ENCODE peak calls at places on chromosome 16, in six cellular contexts. T is cardiac muscle cell, F is heart left ventricle, P is HCT116, Q is IMR-90, C is K562. W is an unnamed sample. For H3K4me1 and H3K36me3, the result is how much of the 10 kb centered on the place peaks cover.

GRCh38 chr16:18969050-18969854 is 14.5 kb upstream of the TMC7 start:
- DNase-seq in T (peak), F (peak), P (peak), Q (peak), C (peak), W (peak)

GRCh38 chr16:19001788-19002187 is 18.1 kb downstream of the TMC7 start:
- DNase-seq in T (no peak), F (no peak), P (no peak), Q (peak), C (no peak), W (no peak)

GRCh38 chr16:57020651-57021050 is 31.3 kb downstream of the NLRC5 start:
- DNase-seq in T (no peak), F (no peak), P (no peak), Q (no peak), C (no peak), W (no peak)

GRCh38 chr16:27847030-27847550 is 216.4 kb downstream of the GSG1L start:
- DNase-seq in T (no peak), F (no peak), P (no peak), Q (no peak), C (no peak), W (no peak)

GRCh38 chr16:27620533-27620932 is 70.6 kb downstream of the KATNIP start:
- DNase-seq in T (peak), F (no peak), P (no peak), Q (peak), C (no peak), W (no peak)

GRCh38 chr16:27779719-27780161 is 229.8 kb downstream of the KATNIP start:
- DNase-seq in T (peak), F (no peak), P (no peak), Q (peak), C (peak), W (no peak)

GRCh38 chr16:65538945-65539344 is 417.1 kb upstream of the CDH11 start:
- DNase-seq in T (no peak), F (no peak), P (no peak), Q (peak), C (no peak), W (no peak)

GRCh38 chr16:47574091-47575054 is 113.2 kb downstream of the PHKB start:
- DNase-seq in T (no peak), F (no peak), P (no peak), Q (peak), C (no peak), W (no peak)

GRCh38 chr16:85910073-85910853 is 11.3 kb downstream of the IRF8 start:
- DNase-seq in T (no peak), F (no peak), P (no peak), Q (no peak), C (no peak), W (no peak)

GRCh38 chr16:81486555-81487061 is 42.0 kb downstream of the CMIP start:
- DNase-seq in T (no peak), F (peak), P (no peak), Q (peak), C (no peak), W (no peak)

DNA sequence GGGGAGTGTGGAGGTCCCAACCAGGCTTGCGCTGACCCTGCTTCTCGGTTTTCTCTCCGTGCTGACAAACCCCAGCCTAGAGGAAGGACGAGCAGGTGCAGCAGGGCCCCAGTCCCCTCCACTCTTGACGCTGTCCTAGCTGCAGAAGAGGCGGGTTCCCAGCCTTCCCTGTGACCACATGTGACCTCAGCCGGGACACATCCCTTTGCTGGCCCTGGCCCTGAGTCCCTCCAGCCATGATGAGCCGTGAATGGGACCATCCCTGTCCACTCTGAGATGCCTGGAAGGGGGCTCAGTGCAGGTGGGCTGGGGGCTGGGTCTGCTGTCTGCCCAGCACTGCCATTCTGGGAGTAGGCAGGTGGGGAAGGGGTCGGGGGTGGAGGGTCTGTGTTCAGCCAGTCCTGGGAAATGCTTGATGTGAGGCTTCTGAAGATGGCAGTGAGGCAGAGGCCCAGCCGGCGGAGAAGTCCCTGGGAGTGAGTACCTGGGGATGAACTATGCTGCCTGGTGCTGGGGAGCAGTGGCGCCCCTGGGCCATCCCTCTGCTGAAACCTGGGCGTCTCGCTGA is 1.9 kb upstream of the TUBB3 start:
- DNase-seq in T (no peak), F (no peak), P (no peak), Q (no peak), C (no peak), W (peak)
- H3K4me1 ChIP-seq in T (under half), F (under half), P (half or more), Q (under half), C (half or more), W (under half)

GRCh38 chr16:53261276-53261675 is 173.0 kb upstream of the RBL2 start:
- DNase-seq in T (no peak), F (no peak), P (no peak), Q (no peak), C (no peak), W (no peak)
- H3K36me3 ChIP-seq in T (half or more), F (under half), P (under half), Q (under half), C (half or more), W (half or more)

GRCh38 chr16:84600343-84601229 is 17.3 kb downstream of the COTL1 start:
- DNase-seq in T (no peak), F (no peak), P (no peak), Q (peak), C (no peak), W (no peak)
- H3K4me1 ChIP-seq in T (under half), F (under half), P (under half), Q (half or more), C (under half), W (under half)

GRCh38 chr16:1729445-1729844 is 23.4 kb downstream of the MAPK8IP3 start:
- DNase-seq in T (no peak), F (no peak), P (no peak), Q (no peak), C (no peak), W (no peak)
- H3K36me3 ChIP-seq in T (under half), F (under half), P (under half), Q (half or more), C (half or more), W (under half)

W was measured in SJCRH30.